ENCODE peak calls at places on chromosomes 11 and 22, in six cellular contexts. O, Q, V, G, Y and M are unnamed samples.

GRCh38 chr11:63472372-63472771 is 18.6 kb downstream of the PLAAT5 start:
- DNase-seq in Q (no peak), V (no peak), G (no peak), Y (no peak), O (no peak), M (no peak)

GRCh38 chr11:19646308-19646707 is 66.3 kb upstream of the NAV2 start:
- DNase-seq in O (no peak), V (peak; percentile 30), Y (no peak), Q (no peak), G (no peak), M (peak; percentile 7)

GRCh38 chr11:116929393-116930090 is 92.1 kb upstream of the APOA1 start:
- DNase-seq in Y (no peak), O (peak; percentile 16), G (no peak), Q (no peak), V (peak; percentile 19), M (no peak)

GRCh38 chr11:1060885-1061616 is 13.6 kb upstream of the MUC2 start:
- DNase-seq in V (peak; percentile 56), O (peak; percentile 47), Q (no peak), Y (no peak), G (no peak), M (peak; percentile 49)

GRCh38 chr22:34430386-34430785 is 510.1 kb upstream of the LARGE1 start:
- DNase-seq in Q (no peak), O (no peak), Y (no peak), G (no peak), V (no peak), M (no peak)

GRCh38 chr11:46277313-46277622 is 194 bp upstream of the CREB3L1 start:
- DNase-seq in V (peak; percentile 62), Y (no peak), O (peak; percentile 59), Q (no peak), G (no peak), M (peak; percentile 78)

GRCh38 chr22:45969414-45969799 is 7.6 kb downstream of the WNT7B start:
- DNase-seq in O (peak; percentile 34), G (no peak), Y (no peak), V (no peak), Q (no peak), M (no peak)

GRCh38 chr11:86625981-86626380 is 46.4 kb downstream of the ME3 start:
- DNase-seq in V (no peak), Q (no peak), Y (no peak), G (no peak), O (no peak), M (no peak)

GRCh38 chr11:111352935-111353695 is 26.0 kb downstream of the POU2AF1 start:
- DNase-seq in G (no peak), V (no peak), Q (no peak), O (no peak), Y (no peak), M (no peak)

GRCh38 chr11:44625759-44626523 is 60.5 kb downstream of the CD82 start:
- DNase-seq in O (no peak), V (no peak), G (no peak), Q (no peak), Y (no peak), M (no peak)

GRCh38 chr11:61309141-61309540 is 14.0 kb upstream of the VWCE start:
- DNase-seq in V (no peak), Q (no peak), G (no peak), O (no peak), Y (no peak), M (no peak)

GRCh38 chr11:77082838-77083552 is 16.2 kb downstream of the CAPN5 start:
- DNase-seq in O (peak; percentile 73), Y (no peak), V (peak; percentile 38), Q (no peak), G (no peak), M (no peak)

GRCh38 chr22:17057959-17058814 is 26.6 kb upstream of the IL17RA start:
- DNase-seq in Q (peak; percentile 4), V (peak; percentile 73), Y (peak; percentile 66), O (peak; percentile 71), G (no peak), M (peak; percentile 65)

GRCh38 chr11:2827256-2827655 is 58.3 kb downstream of the CDKN1C start:
- DNase-seq in Q (no peak), G (no peak), V (peak; percentile 7), Y (no peak), O (no peak), M (no peak)

GRCh38 chr11:58654908-58655296 is 32.4 kb downstream of the CNTF start:
- DNase-seq in O (no peak), G (no peak), Y (no peak), V (no peak), Q (no peak), M (no peak)

GRCh38 chr11:107427569-107428180 is 29.9 kb downstream of the CWF19L2 start:
- DNase-seq in Y (no peak), G (no peak), Q (no peak), V (no peak), O (no peak), M (no peak)

GRCh38 chr11:6413791-6414231 is 5.1 kb downstream of the APBB1 start:
- DNase-seq in Y (no peak), G (no peak), V (no peak), O (no peak), Q (no peak), M (no peak)

GRCh38 chr11:76641905-76642304 is 28.6 kb downstream of the LRRC32 start:
- DNase-seq in V (no peak), Y (no peak), Q (no peak), G (no peak), O (no peak), M (no peak)

GRCh38 chr22:41821449-41822030 is 11.4 kb upstream of the SREBF2 start:
- DNase-seq in Y (no peak), Q (no peak), O (no peak), G (no peak), V (no peak), M (no peak)